ENCODE peak calls at places on chromosome 11, in six cellular contexts. B is NB4, O is Peyer's patch, M is A549, Q is GM12878, A is stomach. W is an unnamed sample.

GRCh38 chr11:113176561-113176960 is 137.8 kb upstream of the TTC12 start:
- DNase-seq in B (no peak), O (no peak), M (no peak), Q (no peak), A (no peak), W (no peak)

GRCh38 chr11:72856551-72857342 is 42.5 kb downstream of the ATG16L2 start:
- DNase-seq in B (no peak), O (no peak), M (no peak), Q (no peak), A (no peak), W (no peak)

GRCh38 chr11:108009497-108010360 is 1.0 kb downstream of the CUL5 start:
- DNase-seq in B (peak), O (no peak), M (no peak), Q (no peak), A (peak), W (no peak)

GRCh38 chr11:70394211-70394950 is 3.9 kb upstream of the CTTN start:
- DNase-seq in B (no peak), O (no peak), M (no peak), Q (no peak), A (no peak), W (no peak)

GRCh38 chr11:34263462-34264186 is 94.2 kb downstream of the ABTB2 start:
- DNase-seq in B (no peak), O (peak), M (peak), Q (no peak), A (peak), W (no peak)

GRCh38 chr11:113796663-113797259 is 17.2 kb downstream of the CLDN25 start:
- DNase-seq in B (peak), O (no peak), M (peak), Q (no peak), A (peak), W (no peak)

GRCh38 chr11:66934971-66935779 is 23.0 kb downstream of the PC start:
- DNase-seq in B (peak), O (no peak), M (no peak), Q (no peak), A (no peak), W (no peak)

GRCh38 chr11:17777086-17777725 is 42.6 kb downstream of the KCNC1 start:
- DNase-seq in B (no peak), O (peak), M (no peak), Q (no peak), A (no peak), W (no peak)

GRCh38 chr11:130400793-130401483 is 27.5 kb downstream of the ADAMTS8 start:
- DNase-seq in B (peak), O (no peak), M (no peak), Q (no peak), A (no peak), W (no peak)

GRCh38 chr11:126172596-126173038 is 38.8 kb downstream of the RPUSD4 start:
- DNase-seq in B (peak), O (no peak), M (no peak), Q (no peak), A (no peak), W (no peak)

GRCh38 chr11:69533296-69534165 is 52.1 kb downstream of the LINC01488 start:
- DNase-seq in B (no peak), O (no peak), M (no peak), Q (no peak), A (no peak), W (no peak)

GRCh38 chr11:99818991-99819390 is 798.2 kb downstream of the CNTN5 start:
- DNase-seq in B (no peak), O (no peak), M (no peak), Q (no peak), A (no peak), W (no peak)

GRCh38 chr11:12249590-12250260 is 127.6 kb upstream of the PARVA start:
- DNase-seq in B (no peak), O (no peak), M (no peak), Q (no peak), A (peak), W (no peak)

GRCh38 chr11:859394-860131 is 16.9 kb downstream of the TSPAN4 start:
- DNase-seq in B (no peak), O (peak), M (peak), Q (no peak), A (peak), W (no peak)

GRCh38 chr11:2724653-2725366 is 25.0 kb upstream of the KCNQ1OT1 start:
- DNase-seq in B (no peak), O (no peak), M (no peak), Q (no peak), A (no peak), W (no peak)

GRCh38 chr11:87463486-87464102 is 425.9 kb downstream of the TMEM135 start:
- DNase-seq in B (peak), O (no peak), M (peak), Q (no peak), A (no peak), W (no peak)

GRCh38 chr11:116614306-116615210 is 158.2 kb downstream of the BUD13 start:
- DNase-seq in B (no peak), O (no peak), M (no peak), Q (no peak), A (no peak), W (no peak)

DNA sequence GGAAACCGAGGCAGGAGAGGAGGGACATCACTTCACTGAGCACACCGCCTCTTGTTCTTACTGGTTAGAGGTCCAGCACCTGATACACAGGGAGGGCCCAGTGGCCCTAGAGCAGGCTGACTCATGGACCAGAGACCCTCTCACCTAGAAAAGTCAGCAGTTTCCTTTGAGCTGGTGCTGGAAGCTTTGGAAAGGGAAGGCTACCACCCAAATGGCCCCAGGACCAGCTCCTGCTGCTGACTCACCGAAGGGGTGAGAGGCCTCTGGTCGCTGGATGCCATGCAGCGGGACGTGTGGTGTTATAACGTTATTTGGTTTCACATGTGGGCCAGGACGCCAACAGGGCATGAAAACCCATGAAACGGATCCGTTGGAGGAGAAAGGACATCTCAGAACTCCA is 3.8 kb downstream of the NADSYN1 start:
- DNase-seq in B (no peak), O (peak), M (no peak), Q (no peak), A (no peak), W (no peak)
- TF ChIP-seq POLR2A in B (no peak), O (no peak), M (no peak), Q (no peak), A (no peak), W (no peak)

GRCh38 chr11:61603667-61604066 is 22.8 kb upstream of the SYT7 start:
- DNase-seq in B (no peak), O (no peak), M (no peak), Q (no peak), A (no peak), W (no peak)

GRCh38 chr11:61602775-61603569 is 22.1 kb upstream of the SYT7 start:
- DNase-seq in B (peak), O (peak), M (no peak), Q (no peak), A (peak), W (no peak)

GRCh38 chr11:61599968-61600710 is 19.3 kb upstream of the SYT7 start:
- DNase-seq in B (no peak), O (no peak), M (no peak), Q (no peak), A (no peak), W (no peak)

GRCh38 chr11:61598886-61599868 is 18.3 kb upstream of the SYT7 start:
- DNase-seq in B (peak), O (no peak), M (no peak), Q (no peak), A (no peak), W (no peak)

DNA sequence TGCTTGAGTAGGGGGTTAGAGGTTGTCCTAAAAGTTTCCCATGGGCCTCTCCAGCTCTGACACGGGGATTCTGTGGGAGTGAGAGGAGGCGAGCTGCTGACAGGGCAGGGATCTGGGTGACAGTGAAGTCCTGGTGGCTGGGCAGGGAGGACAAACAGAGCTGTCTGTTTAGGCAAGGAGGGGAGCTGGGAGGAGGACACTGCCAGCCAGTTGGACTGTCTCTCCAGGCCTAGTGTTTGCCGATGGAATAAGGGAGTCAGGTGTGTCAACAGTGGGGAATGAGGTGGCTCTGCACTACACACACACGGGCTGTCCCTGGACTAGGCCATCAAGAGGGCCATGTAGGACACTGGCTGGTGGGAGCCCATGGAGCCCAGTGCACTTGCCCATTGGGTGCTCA is 20.6 kb upstream of the SYT7 start:
- DNase-seq in B (no peak), O (no peak), M (no peak), Q (no peak), A (no peak), W (no peak)
- TF ChIP-seq POLR2A in B (no peak), O (no peak), M (no peak), Q (no peak), A (no peak), W (no peak)

GRCh38 chr11:111913997-111914396 is 1.5 kb downstream of the HSPB2 start:
- DNase-seq in B (no peak), O (no peak), M (no peak), Q (no peak), A (no peak), W (no peak)
- TF ChIP-seq POLR2A in B (no peak), O (no peak), M (no peak), Q (no peak), A (no peak), W (no peak)

GRCh38 chr11:77054018-77054417 is 12.8 kb upstream of the CAPN5 start:
- DNase-seq in B (no peak), O (no peak), M (no peak), Q (no peak), A (no peak), W (no peak)
- TF ChIP-seq POLR2A in B (no peak), O (no peak), M (no peak), Q (no peak), A (no peak), W (no peak)

GRCh38 chr11:7605544-7605943 is 67.8 kb downstream of the CYB5R2 start:
- DNase-seq in B (no peak), O (no peak), M (peak), Q (no peak), A (peak), W (no peak)
- TF ChIP-seq POLR2A in B (no peak), O (peak), M (no peak), Q (no peak), A (no peak), W (no peak)

GRCh38 chr11:65652511-65653228 is 10.0 kb downstream of the RELA start:
- DNase-seq in B (peak), O (peak), M (peak), Q (peak), A (peak), W (peak)
- TF ChIP-seq POLR2A in B (peak), O (peak), M (peak), Q (peak), A (no peak), W (peak)

DNA sequence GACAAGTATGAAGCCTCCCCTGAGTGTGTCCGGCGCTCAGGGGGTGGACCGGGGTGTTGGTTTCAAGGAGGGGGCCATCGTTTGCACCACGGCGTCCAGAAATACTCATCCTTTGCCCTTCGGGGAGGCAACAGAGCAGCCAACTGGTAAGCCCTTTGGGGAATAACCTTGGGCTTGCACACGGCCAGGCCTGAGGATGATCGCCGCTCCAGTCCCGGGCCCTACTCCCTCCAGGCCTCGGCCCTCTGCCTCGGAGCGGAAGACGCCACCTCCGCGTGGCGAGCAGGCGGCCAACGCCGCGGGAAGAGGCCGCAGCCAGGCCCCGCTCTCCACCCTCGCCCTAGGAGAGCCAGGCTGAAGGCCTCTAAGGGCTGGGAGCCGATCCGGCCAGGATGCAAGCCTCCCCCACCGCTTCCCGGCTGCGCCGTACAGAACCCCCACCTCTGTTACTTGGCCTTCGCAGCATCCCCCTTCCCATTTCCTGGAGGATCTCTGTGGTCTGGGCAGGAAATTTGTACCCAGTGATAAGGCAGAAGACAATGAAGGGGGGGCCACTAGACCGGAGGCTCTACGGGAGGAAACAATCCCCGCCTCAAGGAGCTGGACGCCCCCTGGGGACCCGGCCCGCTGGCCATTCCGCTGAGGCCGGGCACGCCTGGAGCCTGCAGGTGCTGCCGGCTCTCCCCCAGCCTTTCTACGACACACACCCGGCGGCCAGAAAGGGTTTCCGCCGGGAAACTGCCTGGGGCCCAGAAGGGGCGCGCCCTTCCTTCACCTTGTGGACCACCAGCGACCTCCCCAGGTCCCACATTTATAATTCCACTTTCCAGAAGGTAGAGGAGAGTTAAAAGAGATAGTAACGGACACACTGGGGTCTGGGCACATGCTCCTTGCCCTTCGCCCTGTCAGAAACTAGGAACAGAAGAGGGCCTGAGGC is 2.6 kb downstream of the ESAM start:
- DNase-seq in B (no peak), O (no peak), M (no peak), Q (no peak), A (no peak), W (no peak)
- TF ChIP-seq POLR2A in B (no peak), O (no peak), M (no peak), Q (no peak), A (no peak), W (no peak)

DNA sequence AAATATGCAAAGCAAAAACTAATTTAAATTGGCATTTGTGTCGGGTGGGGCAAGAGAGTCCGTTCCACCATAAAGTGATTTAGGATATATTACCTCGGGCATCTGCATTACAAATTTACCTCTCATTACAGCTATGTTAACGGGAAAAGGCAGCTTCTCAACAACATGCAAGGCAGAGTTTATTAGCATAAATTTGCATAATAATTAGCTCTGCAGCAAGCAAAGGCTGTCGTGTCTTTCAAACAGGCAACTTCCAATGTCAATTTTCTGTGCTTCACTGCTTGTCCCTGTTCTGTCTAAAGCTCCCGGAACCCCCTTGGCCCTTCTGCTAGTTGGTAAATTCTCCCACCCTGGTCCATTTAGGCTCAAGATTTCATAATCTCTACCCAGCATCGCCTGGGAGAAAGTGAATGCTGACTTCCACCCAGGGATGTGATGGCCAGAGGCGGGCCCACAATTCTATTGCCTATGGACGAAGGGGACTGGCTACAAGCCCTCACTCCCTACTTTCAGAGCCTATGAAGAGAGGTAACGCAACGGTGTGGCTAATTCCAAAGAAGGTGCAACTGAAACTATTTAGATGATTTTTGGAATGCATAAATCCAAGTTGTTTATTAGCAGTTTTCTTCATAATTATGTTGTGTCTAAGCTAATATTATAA is 462.1 kb downstream of the OPCML start:
- DNase-seq in B (no peak), O (no peak), M (no peak), Q (no peak), A (no peak), W (no peak)
- TF ChIP-seq POLR2A in B (no peak), O (no peak), M (no peak), Q (no peak), A (no peak), W (no peak)

W was measured in GM12891.